ENCODE peak calls at places on chromosomes 11 and 22, in seven cellular contexts. U, H, P, M, E, X and O are unnamed samples.

GRCh38 chr22:17217179-17217578 is 2.1 kb downstream of the ADA2 start:
- DNase-seq in M (no peak), P (no peak), U (no peak), E (no peak), X (no peak), H (no peak), O (no peak)

GRCh38 chr11:64516226-64516625 is 74.8 kb upstream of the SLC22A12 start:
- DNase-seq in M (no peak), P (no peak), E (no peak), U (no peak), H (no peak), X (no peak), O (no peak)

GRCh38 chr22:48842583-48842945 is 985.1 kb downstream of the BRD1 start:
- DNase-seq in M (no peak), X (no peak), E (no peak), H (no peak), U (no peak), P (no peak), O (no peak)

GRCh38 chr11:69888671-69889076 is 69.5 kb upstream of the FGF3 start:
- DNase-seq in P (peak), U (peak), M (peak), H (peak), X (peak), E (peak), O (peak)

GRCh38 chr11:126140932-126141291 is 70.5 kb downstream of the RPUSD4 start:
- DNase-seq in E (peak), P (peak), M (peak), U (peak), H (no peak), X (peak), O (peak)

GRCh38 chr11:109426442-109426841 is 4.5 kb downstream of the C11orf87 start:
- DNase-seq in X (no peak), E (no peak), H (no peak), P (no peak), M (peak), U (no peak), O (no peak)

GRCh38 chr11:79437981-79438630 is 2.7 kb downstream of the TENM4 start:
- DNase-seq in H (no peak), U (peak), P (no peak), E (peak), M (peak), X (no peak), O (no peak)

GRCh38 chr11:64206457-64207246 is at the start of gene FERMT3:
- DNase-seq in P (no peak), X (peak), M (no peak), U (no peak), E (peak), H (peak), O (no peak)

GRCh38 chr11:59617876-59618275 is 2.3 kb upstream of the OSBP start:
- DNase-seq in U (no peak), X (no peak), H (no peak), E (no peak), P (no peak), M (no peak), O (no peak)

GRCh38 chr11:125449586-125449985 is 46.5 kb downstream of the FEZ1 start:
- DNase-seq in E (no peak), U (no peak), H (no peak), X (no peak), M (no peak), P (no peak), O (no peak)

GRCh38 chr11:62613275-62613864 is 313 bp downstream of the ROM1 start:
- DNase-seq in H (no peak), P (no peak), M (no peak), U (no peak), E (no peak), X (no peak), O (no peak)

GRCh38 chr11:69925366-69926196 is 106.4 kb upstream of the FGF3 start:
- DNase-seq in P (no peak), E (peak), M (no peak), X (peak), H (peak), U (no peak), O (no peak)

GRCh38 chr22:36823177-36823839 is 6.5 kb upstream of the PVALB start:
- DNase-seq in H (no peak), M (no peak), U (peak), P (no peak), E (no peak), X (no peak), O (peak)

GRCh38 chr11:128198206-128198605 is 389.2 kb downstream of the ETS1 start:
- DNase-seq in X (no peak), P (no peak), E (no peak), H (no peak), M (peak), U (peak), O (peak)

DNA sequence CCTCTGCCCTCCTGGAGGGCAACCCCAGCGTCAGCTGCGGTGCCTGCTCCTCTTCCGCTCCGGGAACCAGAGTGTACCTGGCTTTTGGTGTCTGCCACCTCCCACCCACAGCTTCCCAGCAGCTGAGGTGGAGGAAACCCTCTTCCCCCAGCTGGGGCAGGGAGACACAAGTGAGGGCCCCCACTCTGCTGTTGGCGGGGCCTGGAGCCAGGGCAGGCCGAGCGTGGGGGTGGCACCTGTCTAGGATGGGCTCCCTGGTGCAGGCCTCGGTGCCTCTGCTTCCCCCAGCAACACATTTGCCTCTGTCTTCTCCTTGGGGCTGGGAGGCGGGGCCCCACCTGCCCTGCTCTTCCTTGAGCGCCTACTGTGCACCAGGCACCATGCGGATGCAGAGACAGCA is 6.4 kb downstream of the OSM start:
- DNase-seq in P (no peak), E (peak), H (no peak), X (no peak), M (no peak), U (no peak), O (no peak)
- TF ChIP-seq CTCF in P (no peak), E (no peak), H (no peak), X (no peak), M (no peak), U (no peak), O (no peak)

GRCh38 chr11:10862446-10862845 is 4.6 kb upstream of the ZBED5 start:
- DNase-seq in H (no peak), M (no peak), P (no peak), E (no peak), X (no peak), U (no peak), O (no peak)

GRCh38 chr11:10865837-10866270 is 8.0 kb upstream of the ZBED5 start:
- DNase-seq in M (no peak), E (no peak), H (no peak), X (no peak), U (no peak), P (no peak), O (no peak)

GRCh38 chr11:10861799-10862198 is 3.9 kb upstream of the ZBED5 start:
- DNase-seq in X (no peak), P (no peak), H (no peak), E (no peak), U (no peak), M (no peak), O (no peak)

GRCh38 chr11:10866893-10867331 is 9.1 kb upstream of the ZBED5 start:
- DNase-seq in E (no peak), P (peak), H (no peak), M (peak), U (peak), X (no peak), O (peak)

GRCh38 chr11:10864688-10865087 is 6.8 kb upstream of the ZBED5 start:
- DNase-seq in P (no peak), X (no peak), E (no peak), U (no peak), H (no peak), M (no peak), O (no peak)
- H3K4me3 ChIP-seq in P (no peak), X (no peak), E (peak), U (no peak), H (no peak), M (no peak), O (no peak)

DNA sequence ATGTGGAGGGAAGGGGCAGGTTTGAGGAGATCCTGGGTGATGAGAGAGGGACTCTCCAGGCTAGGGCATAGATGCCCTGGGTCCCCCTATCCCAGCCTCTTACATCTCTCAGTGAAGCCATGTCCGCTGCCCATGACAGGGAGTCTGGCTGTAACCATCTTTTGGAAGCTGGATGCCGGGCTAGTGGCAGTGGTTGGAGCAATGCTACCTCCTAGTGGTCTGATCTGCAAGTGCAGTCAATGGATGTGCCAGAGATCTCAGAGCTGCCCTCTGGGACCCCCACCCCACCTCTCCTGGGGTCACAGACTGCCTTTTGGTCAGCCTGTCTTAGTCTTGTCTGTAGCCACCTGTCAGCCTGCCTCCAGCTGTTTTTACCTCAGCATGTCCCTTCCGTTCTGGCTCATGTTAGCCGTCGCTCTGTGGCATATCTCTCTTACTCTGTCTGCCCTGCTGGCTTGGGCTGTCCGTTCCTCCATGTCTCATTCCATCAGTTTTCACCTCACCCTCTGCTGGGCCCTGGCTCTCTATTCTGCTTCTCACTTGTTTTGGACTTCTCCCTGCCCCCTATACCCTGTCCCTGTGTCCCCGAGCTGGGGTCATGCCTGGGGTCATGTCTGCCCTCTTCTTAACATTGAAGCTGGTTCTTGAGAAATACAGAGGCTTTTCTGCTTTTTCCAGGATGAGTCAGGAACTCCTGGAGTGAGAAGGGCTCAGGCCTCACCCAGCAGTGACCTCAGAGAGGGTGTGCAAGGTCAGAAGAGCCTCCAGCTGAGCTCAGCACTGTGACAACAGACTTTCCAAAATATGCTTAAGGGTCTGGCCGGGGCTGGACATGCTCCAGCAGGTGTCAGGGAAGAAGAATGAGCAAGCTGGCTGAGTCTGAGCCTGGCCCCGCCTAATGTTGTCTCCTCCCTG is 52.0 kb upstream of the THY1 start:
- DNase-seq in M (peak), H (no peak), E (peak), U (peak), P (peak), X (no peak), O (peak)
- TF ChIP-seq CTCF in M (peak), H (peak), E (peak), U (peak), P (peak), X (peak), O (peak)

GRCh38 chr11:123057604-123058305 is 4.2 kb downstream of the HSPA8 start:
- DNase-seq in E (no peak), U (no peak), X (no peak), H (no peak), M (no peak), P (no peak), O (no peak)
- H3K4me3 ChIP-seq in E (peak), U (no peak), X (no peak), H (peak), M (peak), P (no peak), O (no peak)

DNA sequence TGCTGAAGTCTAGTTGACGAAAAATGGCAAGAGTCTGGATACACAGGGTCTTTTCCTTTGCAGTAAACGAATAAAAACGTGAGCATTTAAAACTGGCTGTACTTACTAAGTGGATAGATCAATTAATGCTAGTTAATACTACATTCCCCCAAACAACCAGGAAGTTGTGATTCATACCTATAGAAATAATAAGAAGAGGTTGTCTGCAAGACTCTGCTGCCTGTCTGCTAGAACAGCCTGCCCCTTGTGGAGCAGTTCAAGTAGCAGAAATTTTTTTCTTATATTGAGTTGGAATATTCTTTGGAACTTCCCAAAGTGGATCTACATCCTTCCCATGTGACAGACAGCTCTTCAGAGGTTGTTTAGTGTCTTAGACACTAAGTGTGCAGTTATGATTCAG is 86.8 kb downstream of the TEAD1 start:
- DNase-seq in M (peak), U (no peak), H (no peak), P (no peak), X (no peak), E (no peak), O (peak)
- TF ChIP-seq CTCF in M (peak), U (peak), H (no peak), P (peak), X (no peak), E (peak), O (peak)

GRCh38 chr22:27880778-27881394 is 38.2 kb downstream of the PITPNB start:
- DNase-seq in E (no peak), H (no peak), U (peak), X (no peak), M (peak), P (peak), O (peak)
- H3K4me3 ChIP-seq in E (no peak), H (no peak), U (no peak), X (no peak), M (no peak), P (no peak), O (no peak)

DNA sequence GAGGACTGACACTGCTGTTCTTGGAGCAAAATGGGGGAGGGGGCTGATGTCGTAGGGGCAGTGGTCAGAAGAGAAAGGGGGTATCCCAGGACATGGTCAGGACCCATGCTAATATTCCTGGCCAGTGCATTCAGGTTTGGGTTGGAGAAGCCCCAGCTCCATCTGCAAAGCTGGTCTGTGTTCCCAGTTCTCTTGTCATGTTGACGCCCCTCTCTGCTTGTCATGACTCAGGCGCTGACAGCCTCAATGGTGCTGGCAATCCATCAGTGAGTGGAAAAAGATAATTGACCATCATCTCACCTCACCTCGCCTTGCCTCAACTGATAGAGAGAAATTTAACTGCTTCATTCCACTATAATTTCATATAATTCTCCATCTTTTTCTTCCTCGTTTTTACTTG is 283.1 kb upstream of the CADM1 start:
- DNase-seq in M (no peak), E (no peak), H (no peak), U (no peak), X (no peak), P (no peak), O (no peak)
- TF ChIP-seq CTCF in M (no peak), E (no peak), H (no peak), U (no peak), X (no peak), P (no peak), O (no peak)